ENCODE peak calls at places on chromosomes 1 and 21, in four cellular contexts. Z is GM19239, R is astrocyte, E is transverse colon. T is an unnamed sample.

GRCh38 chr1:60423181-60423780 is 349.7 kb upstream of the C1orf87 start:
- DNase-seq in Z (no peak), R (peak; percentile 72), E (no peak), T (no peak)

GRCh38 chr1:192550922-192551534 is 24.5 kb upstream of the RGS1 start:
- DNase-seq in Z (no peak), R (peak; percentile 97), E (no peak), T (no peak)

GRCh38 chr21:46226146-46226545 is 2.4 kb downstream of the LSS start:
- DNase-seq in Z (no peak), R (no peak), E (no peak), T (no peak)

GRCh38 chr1:45854724-45855123 is 51.3 kb downstream of the MAST2 start:
- DNase-seq in Z (no peak), R (no peak), E (no peak), T (no peak)

GRCh38 chr1:183374825-183375224 is 43.4 kb downstream of the NMNAT2 start:
- DNase-seq in Z (no peak), R (no peak), E (no peak), T (no peak)

GRCh38 chr1:54671985-54672608 is 30.5 kb downstream of the MROH7 start:
- DNase-seq in Z (peak; percentile 67), R (peak; percentile 23), E (peak; percentile 71), T (peak; percentile 46)

GRCh38 chr1:173126421-173126820 is 75.7 kb upstream of the TNFSF18 start:
- DNase-seq in Z (no peak), R (no peak), E (no peak), T (no peak)

GRCh38 chr1:111990878-111991760 is 1.7 kb upstream of the KCND3 start:
- DNase-seq in Z (no peak), R (no peak), E (peak; percentile 72), T (no peak)

GRCh38 chr1:156920233-156921052 is at the start of gene LRRC71:
- DNase-seq in Z (peak; percentile 44), R (peak; percentile 33), E (peak; percentile 79), T (peak; percentile 30)

GRCh38 chr1:21857142-21857839 is 45.2 kb downstream of the LDLRAD2 start:
- DNase-seq in Z (no peak), R (peak; percentile 47), E (no peak), T (no peak)

GRCh38 chr1:111758373-111758772 is 2.7 kb downstream of the DDX20 start:
- DNase-seq in Z (no peak), R (no peak), E (no peak), T (no peak)

GRCh38 chr1:171196351-171196750 is 11.3 kb downstream of the FMO2 start:
- DNase-seq in Z (no peak), R (no peak), E (no peak), T (no peak)

GRCh38 chr1:166174108-166174507 is 7.3 kb upstream of the FAM78B start:
- DNase-seq in Z (no peak), R (no peak), E (no peak), T (no peak)

GRCh38 chr21:44874497-44875331 is 1.2 kb upstream of the PTTG1IP start:
- DNase-seq in Z (no peak), R (no peak), E (peak; percentile 57), T (no peak)

T was measured in activated gamma-delta T cell treated with anti-CD3 and anti-CD28 coated beads, Interleukin-2, amount 50 U/mL, for 16 hours.